ENCODE peak calls at places on chromosomes 4 and X, in four cellular contexts. M is suprapubic skin, U is cardiac fibroblast, N is brain microvascular endothelial cell. T is an unnamed sample.

GRCh38 chrX:152865232-152865920 is 32.5 kb upstream of the ZNF185 start:
- DNase-seq in N (no peak), M (no peak), U (no peak), T (no peak)

GRCh38 chr4:183249854-183250253 is 70.2 kb downstream of the CLDN22 start:
- DNase-seq in U (peak; percentile 63), N (peak; percentile 43), M (no peak), T (peak; percentile 74)

GRCh38 chrX:53268173-53268572 is 13.2 kb downstream of the IQSEC2 start:
- DNase-seq in U (no peak), N (no peak), M (no peak), T (no peak)

GRCh38 chrX:97039363-97040029 is 155.8 kb downstream of the RPA4 start:
- DNase-seq in N (peak; percentile 47), M (no peak), U (peak; percentile 50), T (peak; percentile 81)

GRCh38 chr4:53043900-53044650 is 182.0 kb downstream of the RASL11B start:
- DNase-seq in M (no peak), U (no peak), N (no peak), T (no peak)

GRCh38 chr4:82753238-82753637 is 45.4 kb downstream of the SCD5 start:
- DNase-seq in N (no peak), U (no peak), M (no peak), T (no peak)

GRCh38 chrX:106894392-106894909 is 8.7 kb downstream of the RIPPLY1 start:
- DNase-seq in U (peak; percentile 80), N (peak; percentile 60), M (no peak), T (peak; percentile 80)

GRCh38 chrX:27162496-27162895 is 300.6 kb downstream of the PPP4R3C start:
- DNase-seq in N (no peak), U (no peak), M (no peak), T (no peak)

GRCh38 chrX:47958943-47959342 is 44.8 kb downstream of the ZNF182 start:
- DNase-seq in N (peak; percentile 2), M (no peak), U (peak; percentile 9), T (peak; percentile 6)

GRCh38 chrX:20432048-20432447 is 165.3 kb upstream of the RPS6KA3 start:
- DNase-seq in U (peak; percentile 14), N (peak; percentile 31), M (no peak), T (peak; percentile 26)

GRCh38 chr4:93373893-93374860 is 454.4 kb upstream of the ATOH1 start:
- DNase-seq in N (no peak), U (no peak), M (no peak), T (no peak)

GRCh38 chrX:153641575-153642312 is 5.3 kb upstream of the DUSP9 start:
- DNase-seq in N (no peak), M (no peak), U (no peak), T (no peak)

GRCh38 chr4:186132577-186133277 is 28.2 kb downstream of the FAM149A start:
- DNase-seq in N (peak; percentile 77), U (peak; percentile 54), M (no peak), T (peak; percentile 55)

GRCh38 chr4:42555828-42556227 is 101.1 kb downstream of the ATP8A1 start:
- DNase-seq in M (no peak), U (peak; percentile 41), N (no peak), T (peak; percentile 44)

GRCh38 chr4:102627831-102628523 is 126.8 kb downstream of the NFKB1 start:
- DNase-seq in U (peak; percentile 64), M (no peak), N (peak; percentile 80), T (peak; percentile 34)

GRCh38 chrX:39418132-39418935 is 617.1 kb downstream of the MID1IP1 start:
- DNase-seq in N (no peak), U (no peak), M (no peak), T (peak; percentile 61)

GRCh38 chrX:97334850-97335249 is 451.1 kb downstream of the RPA4 start:
- DNase-seq in N (no peak), M (no peak), U (no peak), T (no peak)

GRCh38 chrX:45697591-45697990 is 496.9 kb upstream of the DIPK2B start:
- DNase-seq in M (no peak), U (peak; percentile 92), N (peak; percentile 66), T (peak; percentile 89)

GRCh38 chrX:77820328-77820727 is 34.3 kb upstream of the ATRX start:
- DNase-seq in N (no peak), M (no peak), U (no peak), T (no peak)

GRCh38 chr4:41158274-41158673 is 56.1 kb downstream of the APBB2 start:
- DNase-seq in M (no peak), U (no peak), N (no peak), T (no peak)

GRCh38 chr4:9898596-9899345 is 117.3 kb downstream of the DRD5 start:
- DNase-seq in N (peak; percentile 52), U (peak; percentile 70), M (no peak), T (peak; percentile 69)

GRCh38 chrX:91435465-91435864 is 826 bp downstream of the PABPC5 start:
- DNase-seq in U (peak; percentile 2), N (no peak), M (no peak), T (no peak)

GRCh38 chr4:146245246-146245645 is 30.9 kb downstream of the REELD1 start:
- DNase-seq in M (no peak), N (peak; percentile 18), U (peak; percentile 11), T (no peak)

GRCh38 chr4:6937748-6938147 is 28.1 kb downstream of the TBC1D14 start:
- DNase-seq in N (no peak), M (no peak), U (no peak), T (no peak)

GRCh38 chrX:31307952-31308351 is 236.1 kb upstream of the FTHL17 start:
- DNase-seq in U (no peak), M (no peak), N (no peak), T (no peak)

GRCh38 chr4:149706942-149707341 is 108.7 kb downstream of the IQCM start:
- DNase-seq in N (peak; percentile 18), M (no peak), U (peak; percentile 24), T (peak; percentile 30)

GRCh38 chr4:80125252-80126177 is 52.5 kb upstream of the ANTXR2 start:
- DNase-seq in N (no peak), M (no peak), U (peak; percentile 66), T (peak; percentile 55)
- TF ChIP-seq CTCF in N (peak; percentile 68), M (no peak), U (peak; percentile 65), T (peak; percentile 69)

DNA sequence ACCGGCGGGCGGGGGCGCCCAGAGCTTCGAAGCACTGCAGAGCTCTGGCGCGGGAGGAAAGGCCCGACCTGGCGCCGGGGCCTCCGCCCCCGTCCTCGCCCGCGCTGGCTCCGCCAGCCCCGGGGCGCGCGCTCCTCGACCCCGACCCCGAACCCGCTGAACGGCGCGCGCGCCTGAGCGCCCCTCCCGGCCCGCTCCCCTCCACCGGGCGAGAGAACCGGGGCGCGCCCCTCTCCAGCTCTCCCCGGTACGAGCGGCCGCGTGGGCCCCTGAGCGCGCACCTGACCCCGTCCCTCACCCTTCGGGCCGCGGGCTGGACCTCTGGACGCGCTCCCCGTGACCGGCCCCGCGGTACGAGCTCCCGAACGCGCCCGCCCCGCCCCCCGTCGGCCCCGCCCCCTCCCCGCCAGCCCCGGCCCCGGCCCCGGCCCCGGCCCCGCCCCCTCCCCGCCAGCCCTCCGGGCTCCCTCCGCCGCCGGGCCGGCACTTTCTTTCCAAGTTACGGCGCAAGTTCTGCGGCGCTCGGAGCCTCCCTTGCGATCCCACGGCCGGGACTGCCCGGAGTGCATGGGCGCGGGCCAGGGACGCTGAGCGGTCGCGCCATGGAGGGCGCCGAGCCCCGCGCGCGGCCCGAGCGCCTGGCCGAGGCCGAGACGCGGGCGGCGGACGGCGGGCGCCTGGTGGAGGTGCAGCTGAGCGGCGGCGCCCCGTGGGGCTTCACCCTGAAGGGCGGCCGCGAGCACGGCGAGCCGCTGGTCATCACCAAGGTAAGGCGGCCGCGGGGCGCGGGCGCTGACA is at the start of gene SHROOM2:
- DNase-seq in M (no peak), U (no peak), N (no peak), T (peak; percentile 31)
- H3K4me3 ChIP-seq in M (peak within 1 kb of the TSS; percentile 57), U (peak within 1 kb of the TSS; percentile 44), N (peak within 1 kb of the TSS; percentile 41), T (peak within 1 kb of the TSS; percentile 67)

DNA sequence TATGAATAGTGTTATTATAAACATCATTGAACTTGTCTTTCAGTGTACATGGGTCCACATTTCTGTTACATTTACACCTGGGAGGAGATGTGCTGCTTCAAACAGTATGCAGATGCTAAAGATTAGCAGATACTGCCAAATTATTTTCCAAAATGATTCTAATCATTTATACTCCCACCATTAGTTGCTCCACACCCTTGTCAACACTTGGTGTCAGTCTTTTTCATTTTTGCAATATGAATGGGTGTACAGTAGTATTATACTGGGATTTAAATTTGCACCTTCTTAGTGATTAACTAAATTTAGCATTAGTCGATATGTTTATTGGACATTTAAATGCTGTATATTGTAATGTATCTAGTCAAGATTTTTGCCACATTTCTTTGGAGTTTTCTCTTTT is 131.6 kb upstream of the GRID2 start:
- DNase-seq in N (no peak), U (peak; percentile 22), M (no peak), T (peak; percentile 19)
- TF ChIP-seq CTCF in N (peak; percentile 34), U (peak; percentile 33), M (no peak), T (peak; percentile 39)

GRCh38 chr4:23929248-23929647 is 39.4 kb upstream of the PPARGC1A start:
- DNase-seq in N (no peak), U (no peak), M (no peak), T (no peak)

GRCh38 chr4:23932935-23933334 is 43.1 kb upstream of the PPARGC1A start:
- DNase-seq in N (no peak), U (peak; percentile 14), M (no peak), T (peak; percentile 27)

GRCh38 chr4:23931489-23931830 is 41.6 kb upstream of the PPARGC1A start:
- DNase-seq in M (no peak), N (no peak), U (no peak), T (no peak)

GRCh38 chr4:23932186-23932585 is 42.3 kb upstream of the PPARGC1A start:
- DNase-seq in M (no peak), N (no peak), U (no peak), T (no peak)

DNA sequence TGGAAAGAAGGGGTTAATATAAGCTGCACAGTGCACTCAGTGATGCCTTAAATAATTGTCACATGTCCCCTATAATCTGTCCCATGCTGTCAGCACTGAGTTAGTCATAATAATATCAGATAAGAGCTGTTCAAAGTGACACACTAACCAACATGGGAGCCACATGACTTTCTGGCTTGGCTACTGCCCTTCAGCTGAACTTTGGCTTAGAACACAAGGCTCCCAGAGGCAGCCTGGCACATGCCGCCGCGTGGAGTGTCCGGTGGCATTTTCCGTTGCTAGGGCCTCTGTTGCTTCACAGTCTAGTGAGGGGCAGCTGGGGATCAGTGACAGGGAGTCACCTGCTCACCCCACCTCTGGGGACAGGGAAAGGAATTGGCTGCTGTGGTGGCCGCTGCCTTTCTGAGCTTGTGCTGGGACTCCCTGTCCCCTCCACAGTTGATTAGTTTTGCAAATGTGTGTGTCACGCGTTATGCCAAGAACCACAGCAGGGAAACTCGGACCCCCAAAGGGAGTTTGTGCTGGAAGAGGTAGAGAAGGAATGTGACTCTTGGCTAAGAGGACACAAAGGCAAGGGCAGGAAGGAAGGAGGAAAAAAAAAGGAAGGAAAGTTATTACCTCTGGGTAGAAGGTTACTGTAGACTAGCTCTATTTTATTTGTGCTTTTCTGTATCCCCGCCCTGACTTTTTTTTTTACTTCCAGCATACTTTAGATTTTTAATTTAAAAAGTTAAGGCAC is 41.1 kb upstream of the PPARGC1A start:
- DNase-seq in N (peak; percentile 64), M (peak; percentile 89), U (peak; percentile 35), T (peak; percentile 26)
- H3K4me3 ChIP-seq in N (no peak overlapping the region), M (no peak overlapping the region), U (no peak overlapping the region), T (no peak overlapping the region)

T was measured in fibroblast of pulmonary artery.